ENCODE peak calls at places on chromosomes 1 and 21, in six cellular contexts. P, E, J, K, U and A are unnamed samples.

GRCh38 chr1:100343897-100344296 is 8.4 kb upstream of the CDC14A start:
- DNase-seq in P (no peak), E (no peak), J (no peak), K (no peak), U (no peak), A (no peak)

GRCh38 chr1:114091711-114092110 is 62.0 kb downstream of the SYT6 start:
- DNase-seq in P (no peak), E (no peak), J (no peak), K (no peak), U (no peak), A (no peak)

GRCh38 chr1:165734906-165735305 is 33.8 kb downstream of the TMCO1 start:
- DNase-seq in P (no peak), E (no peak), J (no peak), K (no peak), U (no peak), A (no peak)

GRCh38 chr1:218380125-218380977 is 35.2 kb downstream of the TGFB2 start:
- DNase-seq in P (peak; percentile 16), E (peak; percentile 55), J (peak; percentile 86), K (no peak), U (peak; percentile 77), A (no peak)

GRCh38 chr1:211541715-211542477 is 37.1 kb downstream of the SLC30A1 start:
- DNase-seq in P (no peak), E (no peak), J (no peak), K (no peak), U (no peak), A (no peak)

GRCh38 chr1:89607888-89608626 is 24.9 kb upstream of the LRRC8C start:
- DNase-seq in P (no peak), E (no peak), J (peak; percentile 46), K (peak; percentile 85), U (no peak), A (no peak)

GRCh38 chr1:1264868-1265272 is 8.8 kb downstream of the UBE2J2 start:
- DNase-seq in P (no peak), E (peak; percentile 91), J (peak; percentile 100), K (no peak), U (peak; percentile 96), A (no peak)

GRCh38 chr1:12597792-12598191 is 20.2 kb downstream of the DHRS3 start:
- DNase-seq in P (peak; percentile 53), E (no peak), J (no peak), K (no peak), U (no peak), A (no peak)

GRCh38 chr21:28734522-28735175 is 258.0 kb downstream of the LTN1 start:
- DNase-seq in P (no peak), E (no peak), J (no peak), K (no peak), U (no peak), A (no peak)

GRCh38 chr1:155944396-155944728 is 2.9 kb downstream of the RXFP4 start:
- DNase-seq in P (no peak), E (no peak), J (no peak), K (no peak), U (no peak), A (no peak)